ENCODE peak calls at places on chromosomes 13 and 19, in six cellular contexts. One of them, this sample, is unnamed.
A peak's percentile ranks its signal among the peaks of the same experiment; 100 is the strongest.

GRCh38 chr19:20273376-20273775 is 106.4 kb downstream of the ZNF486 start:
- DNase-seq in activated T-cell treated with anti-CD3 and anti-CD28 coated beads for 1 hour: no peak
- DNase-seq in activated CD4-positive, alpha-beta T cell treated with anti-CD3 and anti-CD28 coated beads for 4 hours: no peak
- DNase-seq in NCI-H2029: no peak
- DNase-seq in ascending aorta: no peak
- DNase-seq in activated T-helper 1 cell treated with Interleukin-2 at 50 U/mL for 16 hours: no peak
- DNase-seq in this sample: no peak

GRCh38 chr13:43107780-43108179 is 84.4 kb downstream of the DNAJC15 start:
- DNase-seq in activated T-cell treated with anti-CD3 and anti-CD28 coated beads for 1 hour: no peak
- DNase-seq in activated CD4-positive, alpha-beta T cell treated with anti-CD3 and anti-CD28 coated beads for 4 hours: no peak
- DNase-seq in NCI-H2029: no peak
- DNase-seq in ascending aorta: no peak
- DNase-seq in activated T-helper 1 cell treated with Interleukin-2 at 50 U/mL for 16 hours: no peak
- DNase-seq in this sample: no peak

GRCh38 chr19:16380943-16381755 is 56.5 kb downstream of the KLF2 start:
- DNase-seq in activated T-cell treated with anti-CD3 and anti-CD28 coated beads for 1 hour: no peak
- DNase-seq in activated CD4-positive, alpha-beta T cell treated with anti-CD3 and anti-CD28 coated beads for 4 hours: no peak
- DNase-seq in NCI-H2029: no peak
- DNase-seq in ascending aorta: no peak
- DNase-seq in activated T-helper 1 cell treated with Interleukin-2 at 50 U/mL for 16 hours: no peak
- DNase-seq in this sample: no peak

GRCh38 chr13:39144391-39144790 is 106.1 kb downstream of the NHLRC3 start:
- DNase-seq in activated T-cell treated with anti-CD3 and anti-CD28 coated beads for 1 hour: no peak
- DNase-seq in activated CD4-positive, alpha-beta T cell treated with anti-CD3 and anti-CD28 coated beads for 4 hours: no peak
- DNase-seq in NCI-H2029: no peak
- DNase-seq in ascending aorta: no peak
- DNase-seq in activated T-helper 1 cell treated with Interleukin-2 at 50 U/mL for 16 hours: no peak
- DNase-seq in this sample: no peak

GRCh38 chr13:50224534-50224933 is 209.3 kb downstream of the KCNRG start:
- DNase-seq in activated T-cell treated with anti-CD3 and anti-CD28 coated beads for 1 hour: no peak
- DNase-seq in activated CD4-positive, alpha-beta T cell treated with anti-CD3 and anti-CD28 coated beads for 4 hours: no peak
- DNase-seq in NCI-H2029: no peak
- DNase-seq in ascending aorta: no peak
- DNase-seq in activated T-helper 1 cell treated with Interleukin-2 at 50 U/mL for 16 hours: no peak
- DNase-seq in this sample: no peak

GRCh38 chr13:20512042-20512683 is 13.5 kb downstream of the CRYL1 start:
- DNase-seq in activated T-cell treated with anti-CD3 and anti-CD28 coated beads for 1 hour: no peak
- DNase-seq in activated CD4-positive, alpha-beta T cell treated with anti-CD3 and anti-CD28 coated beads for 4 hours: no peak
- DNase-seq in NCI-H2029: no peak
- DNase-seq in ascending aorta: no peak
- DNase-seq in activated T-helper 1 cell treated with Interleukin-2 at 50 U/mL for 16 hours: no peak
- DNase-seq in this sample: no peak

GRCh38 chr13:96984061-96984508 is 10.2 kb downstream of the OXGR1 start:
- DNase-seq in activated T-cell treated with anti-CD3 and anti-CD28 coated beads for 1 hour: no peak
- DNase-seq in activated CD4-positive, alpha-beta T cell treated with anti-CD3 and anti-CD28 coated beads for 4 hours: no peak
- DNase-seq in NCI-H2029: peak; percentile 64
- DNase-seq in ascending aorta: no peak
- DNase-seq in activated T-helper 1 cell treated with Interleukin-2 at 50 U/mL for 16 hours: no peak
- DNase-seq in this sample: no peak

GRCh38 chr19:35518313-35518712 is 4.9 kb upstream of the DMKN start:
- DNase-seq in activated T-cell treated with anti-CD3 and anti-CD28 coated beads for 1 hour: no peak
- DNase-seq in activated CD4-positive, alpha-beta T cell treated with anti-CD3 and anti-CD28 coated beads for 4 hours: no peak
- DNase-seq in NCI-H2029: no peak
- DNase-seq in ascending aorta: no peak
- DNase-seq in activated T-helper 1 cell treated with Interleukin-2 at 50 U/mL for 16 hours: no peak
- DNase-seq in this sample: no peak

GRCh38 chr13:35621989-35622388 is 145.5 kb upstream of the MAB21L1 start:
- DNase-seq in activated T-cell treated with anti-CD3 and anti-CD28 coated beads for 1 hour: no peak
- DNase-seq in activated CD4-positive, alpha-beta T cell treated with anti-CD3 and anti-CD28 coated beads for 4 hours: no peak
- DNase-seq in NCI-H2029: peak; percentile 43
- DNase-seq in ascending aorta: no peak
- DNase-seq in activated T-helper 1 cell treated with Interleukin-2 at 50 U/mL for 16 hours: no peak
- DNase-seq in this sample: no peak

GRCh38 chr19:48715681-48716171 is 3.8 kb downstream of the MAMSTR start:
- DNase-seq in activated T-cell treated with anti-CD3 and anti-CD28 coated beads for 1 hour: no peak
- DNase-seq in activated CD4-positive, alpha-beta T cell treated with anti-CD3 and anti-CD28 coated beads for 4 hours: no peak
- DNase-seq in NCI-H2029: no peak
- DNase-seq in ascending aorta: no peak
- DNase-seq in activated T-helper 1 cell treated with Interleukin-2 at 50 U/mL for 16 hours: no peak
- DNase-seq in this sample: peak; percentile 57

GRCh38 chr19:28878862-28879566 is 333.9 kb downstream of the UQCRFS1 start:
- DNase-seq in activated T-cell treated with anti-CD3 and anti-CD28 coated beads for 1 hour: peak; percentile 44
- DNase-seq in activated CD4-positive, alpha-beta T cell treated with anti-CD3 and anti-CD28 coated beads for 4 hours: peak; percentile 27
- DNase-seq in NCI-H2029: peak; percentile 72
- DNase-seq in ascending aorta: no peak
- DNase-seq in activated T-helper 1 cell treated with Interleukin-2 at 50 U/mL for 16 hours: no peak
- DNase-seq in this sample: peak; percentile 65

GRCh38 chr13:30037306-30037705 is 186.9 kb upstream of the UBL3 start:
- DNase-seq in activated T-cell treated with anti-CD3 and anti-CD28 coated beads for 1 hour: no peak
- DNase-seq in activated CD4-positive, alpha-beta T cell treated with anti-CD3 and anti-CD28 coated beads for 4 hours: no peak
- DNase-seq in NCI-H2029: no peak
- DNase-seq in ascending aorta: no peak
- DNase-seq in activated T-helper 1 cell treated with Interleukin-2 at 50 U/mL for 16 hours: no peak
- DNase-seq in this sample: no peak

GRCh38 chr19:4052114-4052992 is 14.3 kb downstream of the ZBTB7A start:
- DNase-seq in activated T-cell treated with anti-CD3 and anti-CD28 coated beads for 1 hour: no peak
- DNase-seq in activated CD4-positive, alpha-beta T cell treated with anti-CD3 and anti-CD28 coated beads for 4 hours: no peak
- DNase-seq in NCI-H2029: no peak
- DNase-seq in ascending aorta: no peak
- DNase-seq in activated T-helper 1 cell treated with Interleukin-2 at 50 U/mL for 16 hours: no peak
- DNase-seq in this sample: peak; percentile 95

GRCh38 chr19:47157455-47158321 is 27.1 kb downstream of the SAE1 start:
- DNase-seq in activated T-cell treated with anti-CD3 and anti-CD28 coated beads for 1 hour: peak; percentile 33
- DNase-seq in activated CD4-positive, alpha-beta T cell treated with anti-CD3 and anti-CD28 coated beads for 4 hours: peak; percentile 36
- DNase-seq in NCI-H2029: no peak
- DNase-seq in ascending aorta: no peak
- DNase-seq in activated T-helper 1 cell treated with Interleukin-2 at 50 U/mL for 16 hours: peak; percentile 20
- DNase-seq in this sample: peak; percentile 45

GRCh38 chr13:78160793-78161192 is 242.2 kb upstream of the EDNRB start:
- DNase-seq in activated T-cell treated with anti-CD3 and anti-CD28 coated beads for 1 hour: no peak
- DNase-seq in activated CD4-positive, alpha-beta T cell treated with anti-CD3 and anti-CD28 coated beads for 4 hours: no peak
- DNase-seq in NCI-H2029: no peak
- DNase-seq in ascending aorta: no peak
- DNase-seq in activated T-helper 1 cell treated with Interleukin-2 at 50 U/mL for 16 hours: no peak
- DNase-seq in this sample: no peak

GRCh38 chr13:110624766-110625756 is 9.7 kb downstream of the NAXD start:
- DNase-seq in activated T-cell treated with anti-CD3 and anti-CD28 coated beads for 1 hour: no peak
- DNase-seq in activated CD4-positive, alpha-beta T cell treated with anti-CD3 and anti-CD28 coated beads for 4 hours: no peak
- DNase-seq in NCI-H2029: peak; percentile 90
- DNase-seq in ascending aorta: no peak
- DNase-seq in activated T-helper 1 cell treated with Interleukin-2 at 50 U/mL for 16 hours: no peak
- DNase-seq in this sample: no peak

GRCh38 chr19:13269348-13269747 is 119.1 kb downstream of the IER2 start:
- DNase-seq in activated T-cell treated with anti-CD3 and anti-CD28 coated beads for 1 hour: no peak
- DNase-seq in activated CD4-positive, alpha-beta T cell treated with anti-CD3 and anti-CD28 coated beads for 4 hours: no peak
- DNase-seq in NCI-H2029: no peak
- DNase-seq in ascending aorta: no peak
- DNase-seq in activated T-helper 1 cell treated with Interleukin-2 at 50 U/mL for 16 hours: no peak
- DNase-seq in this sample: no peak

GRCh38 chr19:38893341-38893771 is 6.1 kb downstream of the SIRT2 start:
- DNase-seq in activated T-cell treated with anti-CD3 and anti-CD28 coated beads for 1 hour: no peak
- DNase-seq in activated CD4-positive, alpha-beta T cell treated with anti-CD3 and anti-CD28 coated beads for 4 hours: no peak
- DNase-seq in NCI-H2029: no peak
- DNase-seq in ascending aorta: no peak
- DNase-seq in activated T-helper 1 cell treated with Interleukin-2 at 50 U/mL for 16 hours: no peak
- DNase-seq in this sample: no peak

GRCh38 chr19:17281391-17282304 is at the start of gene ANKLE1:
- DNase-seq in activated T-cell treated with anti-CD3 and anti-CD28 coated beads for 1 hour: no peak
- DNase-seq in activated CD4-positive, alpha-beta T cell treated with anti-CD3 and anti-CD28 coated beads for 4 hours: peak; percentile 46
- DNase-seq in NCI-H2029: no peak
- DNase-seq in ascending aorta: no peak
- DNase-seq in activated T-helper 1 cell treated with Interleukin-2 at 50 U/mL for 16 hours: no peak
- DNase-seq in this sample: no peak

GRCh38 chr13:45828253-45828968 is 23.1 kb downstream of the SIAH3 start:
- DNase-seq in activated T-cell treated with anti-CD3 and anti-CD28 coated beads for 1 hour: no peak
- DNase-seq in activated CD4-positive, alpha-beta T cell treated with anti-CD3 and anti-CD28 coated beads for 4 hours: no peak
- DNase-seq in NCI-H2029: no peak
- DNase-seq in ascending aorta: no peak
- DNase-seq in activated T-helper 1 cell treated with Interleukin-2 at 50 U/mL for 16 hours: no peak
- DNase-seq in this sample: no peak

GRCh38 chr19:42275103-42275502 is 6.1 kb downstream of the CIC start:
- DNase-seq in activated T-cell treated with anti-CD3 and anti-CD28 coated beads for 1 hour: no peak
- DNase-seq in activated CD4-positive, alpha-beta T cell treated with anti-CD3 and anti-CD28 coated beads for 4 hours: no peak
- DNase-seq in NCI-H2029: no peak
- DNase-seq in ascending aorta: no peak
- DNase-seq in activated T-helper 1 cell treated with Interleukin-2 at 50 U/mL for 16 hours: no peak
- DNase-seq in this sample: no peak

GRCh38 chr13:111472083-111472482 is 151.6 kb downstream of the TEX29 start:
- DNase-seq in activated T-cell treated with anti-CD3 and anti-CD28 coated beads for 1 hour: no peak
- DNase-seq in activated CD4-positive, alpha-beta T cell treated with anti-CD3 and anti-CD28 coated beads for 4 hours: no peak
- DNase-seq in NCI-H2029: no peak
- DNase-seq in ascending aorta: no peak
- DNase-seq in activated T-helper 1 cell treated with Interleukin-2 at 50 U/mL for 16 hours: no peak
- DNase-seq in this sample: no peak

GRCh38 chr13:81916471-81916870 is 1575.5 kb upstream of the SPRY2 start:
- DNase-seq in activated T-cell treated with anti-CD3 and anti-CD28 coated beads for 1 hour: no peak
- DNase-seq in activated CD4-positive, alpha-beta T cell treated with anti-CD3 and anti-CD28 coated beads for 4 hours: no peak
- DNase-seq in NCI-H2029: no peak
- DNase-seq in ascending aorta: no peak
- DNase-seq in activated T-helper 1 cell treated with Interleukin-2 at 50 U/mL for 16 hours: no peak
- DNase-seq in this sample: no peak

GRCh38 chr13:30978981-30979956 is 46.8 kb downstream of the TEX26 start:
- DNase-seq in activated T-cell treated with anti-CD3 and anti-CD28 coated beads for 1 hour: peak; percentile 18
- DNase-seq in activated CD4-positive, alpha-beta T cell treated with anti-CD3 and anti-CD28 coated beads for 4 hours: peak; percentile 24
- DNase-seq in NCI-H2029: no peak
- DNase-seq in ascending aorta: no peak
- DNase-seq in activated T-helper 1 cell treated with Interleukin-2 at 50 U/mL for 16 hours: peak; percentile 7
- DNase-seq in this sample: no peak

GRCh38 chr13:51921790-51922740 is 60.3 kb downstream of the CCDC70 start:
- DNase-seq in activated T-cell treated with anti-CD3 and anti-CD28 coated beads for 1 hour: no peak
- DNase-seq in activated CD4-positive, alpha-beta T cell treated with anti-CD3 and anti-CD28 coated beads for 4 hours: no peak
- DNase-seq in NCI-H2029: no peak
- DNase-seq in ascending aorta: no peak
- DNase-seq in activated T-helper 1 cell treated with Interleukin-2 at 50 U/mL for 16 hours: no peak
- DNase-seq in this sample: peak; percentile 26

GRCh38 chr19:14407889-14408640 is 11.1 kb downstream of the DDX39A start:
- DNase-seq in activated T-cell treated with anti-CD3 and anti-CD28 coated beads for 1 hour: no peak
- DNase-seq in activated CD4-positive, alpha-beta T cell treated with anti-CD3 and anti-CD28 coated beads for 4 hours: no peak
- DNase-seq in NCI-H2029: no peak
- DNase-seq in ascending aorta: no peak
- DNase-seq in activated T-helper 1 cell treated with Interleukin-2 at 50 U/mL for 16 hours: no peak
- DNase-seq in this sample: no peak

GRCh38 chr19:52962394-52963228 is at the start of gene ZNF816:
- DNase-seq in activated T-cell treated with anti-CD3 and anti-CD28 coated beads for 1 hour: peak; percentile 99
- DNase-seq in activated CD4-positive, alpha-beta T cell treated with anti-CD3 and anti-CD28 coated beads for 4 hours: peak; percentile 98
- DNase-seq in NCI-H2029: peak; percentile 87
- DNase-seq in ascending aorta: peak; percentile 92
- DNase-seq in activated T-helper 1 cell treated with Interleukin-2 at 50 U/mL for 16 hours: peak; percentile 98
- DNase-seq in this sample: peak; percentile 92

GRCh38 chr19:3653865-3654513 is 27.4 kb upstream of the CACTIN start:
- DNase-seq in activated T-cell treated with anti-CD3 and anti-CD28 coated beads for 1 hour: no peak
- DNase-seq in activated CD4-positive, alpha-beta T cell treated with anti-CD3 and anti-CD28 coated beads for 4 hours: no peak
- DNase-seq in NCI-H2029: no peak
- DNase-seq in ascending aorta: no peak
- DNase-seq in activated T-helper 1 cell treated with Interleukin-2 at 50 U/mL for 16 hours: no peak
- DNase-seq in this sample: no peak

GRCh38 chr13:26716984-26717383 is 43.6 kb downstream of the GPR12 start:
- DNase-seq in activated T-cell treated with anti-CD3 and anti-CD28 coated beads for 1 hour: no peak
- DNase-seq in activated CD4-positive, alpha-beta T cell treated with anti-CD3 and anti-CD28 coated beads for 4 hours: no peak
- DNase-seq in NCI-H2029: no peak
- DNase-seq in ascending aorta: no peak
- DNase-seq in activated T-helper 1 cell treated with Interleukin-2 at 50 U/mL for 16 hours: no peak
- DNase-seq in this sample: no peak

GRCh38 chr13:113971471-113972231 is 2.2 kb downstream of the C13orf46 start:
- DNase-seq in activated T-cell treated with anti-CD3 and anti-CD28 coated beads for 1 hour: no peak
- DNase-seq in activated CD4-positive, alpha-beta T cell treated with anti-CD3 and anti-CD28 coated beads for 4 hours: no peak
- DNase-seq in NCI-H2029: no peak
- DNase-seq in ascending aorta: no peak
- DNase-seq in activated T-helper 1 cell treated with Interleukin-2 at 50 U/mL for 16 hours: no peak
- DNase-seq in this sample: no peak